ENCODE peak calls at places on chromosomes 4 and X, in six cellular contexts. A is ascending aorta; P is RWPE2; Q is CD8-positive, alpha-beta memory T cell; Z is AG04450; L is fibroblast of pulmonary artery. S is an unnamed sample.

GRCh38 chrX:9501362-9501761 is 36.5 kb downstream of the TBL1X start:
- DNase-seq in A (peak), P (no peak), Q (no peak), Z (no peak), L (no peak), S (no peak)

GRCh38 chr4:185534850-185535761 is at the start of gene PDLIM3:
- DNase-seq in A (peak), P (no peak), Q (no peak), Z (no peak), L (peak), S (no peak)

GRCh38 chr4:86019906-86020305 is 339.9 kb downstream of the MAPK10 start:
- DNase-seq in A (no peak), P (no peak), Q (no peak), Z (no peak), L (no peak), S (no peak)

GRCh38 chrX:28901637-28902036 is 314.4 kb downstream of the IL1RAPL1 start:
- DNase-seq in A (no peak), P (no peak), Q (no peak), Z (peak), L (peak), S (no peak)

GRCh38 chrX:107826286-107827136 is 845 bp downstream of the MID2 start:
- DNase-seq in A (peak), P (no peak), Q (peak), Z (no peak), L (peak), S (peak)

GRCh38 chr4:77854431-77855111 is 8.1 kb upstream of the MRPL1 start:
- DNase-seq in A (no peak), P (no peak), Q (no peak), Z (no peak), L (peak), S (no peak)

GRCh38 chr4:38621004-38621684 is 42.9 kb upstream of the KLF3 start:
- DNase-seq in A (no peak), P (no peak), Q (no peak), Z (peak), L (peak), S (no peak)

GRCh38 chr4:169005453-169006099 is 4.5 kb downstream of the CBR4 start:
- DNase-seq in A (no peak), P (no peak), Q (no peak), Z (no peak), L (peak), S (no peak)

GRCh38 chr4:183261953-183262775 is 57.9 kb downstream of the CLDN22 start:
- DNase-seq in A (peak), P (no peak), Q (peak), Z (peak), L (peak), S (peak)

GRCh38 chr4:180052629-180053028 is 2190.6 kb upstream of the TENM3 start:
- DNase-seq in A (no peak), P (no peak), Q (no peak), Z (no peak), L (no peak), S (no peak)

GRCh38 chr4:2302387-2303119 is 40.6 kb upstream of the MXD4 start:
- DNase-seq in A (no peak), P (no peak), Q (no peak), Z (no peak), L (no peak), S (no peak)

GRCh38 chr4:1767058-1767769 is 25.9 kb upstream of the FGFR3 start:
- DNase-seq in A (no peak), P (no peak), Q (no peak), Z (no peak), L (peak), S (peak)

GRCh38 chr4:112253382-112254000 is 21.9 kb downstream of the AP1AR start:
- DNase-seq in A (no peak), P (no peak), Q (no peak), Z (no peak), L (no peak), S (no peak)

GRCh38 chrX:129781134-129782014 is 1.6 kb downstream of the SASH3 start:
- DNase-seq in A (peak), P (no peak), Q (peak), Z (no peak), L (no peak), S (no peak)

GRCh38 chr4:147590249-147590920 is 26.8 kb upstream of the TMEM184C start:
- DNase-seq in A (peak), P (no peak), Q (no peak), Z (peak), L (peak), S (peak)

GRCh38 chrX:131729295-131729694 is 185.4 kb downstream of the OR13H1 start:
- DNase-seq in A (peak), P (no peak), Q (no peak), Z (no peak), L (no peak), S (no peak)

GRCh38 chr4:30860983-30861382 is 140.8 kb downstream of the PCDH7 start:
- DNase-seq in A (no peak), P (no peak), Q (no peak), Z (no peak), L (no peak), S (no peak)

GRCh38 chr4:187128971-187129370 is 405.3 kb upstream of the FAT1 start:
- DNase-seq in A (no peak), P (no peak), Q (no peak), Z (no peak), L (peak), S (no peak)

GRCh38 chrX:29071525-29071924 is 484.3 kb downstream of the IL1RAPL1 start:
- DNase-seq in A (no peak), P (no peak), Q (no peak), Z (no peak), L (no peak), S (no peak)

GRCh38 chr4:53895137-53895536 is 169.3 kb downstream of the CHIC2 start:
- DNase-seq in A (no peak), P (no peak), Q (no peak), Z (no peak), L (no peak), S (no peak)

GRCh38 chrX:129979207-129979920 is 3.1 kb upstream of the BCORL1 start:
- DNase-seq in A (no peak), P (no peak), Q (no peak), Z (no peak), L (no peak), S (no peak)

GRCh38 chrX:34299451-34299967 is 167.4 kb upstream of the FAM47A start:
- DNase-seq in A (no peak), P (no peak), Q (no peak), Z (no peak), L (peak), S (no peak)

GRCh38 chrX:108303682-108304081 is 134.5 kb downstream of the COL4A6 start:
- DNase-seq in A (no peak), P (no peak), Q (no peak), Z (no peak), L (no peak), S (no peak)

GRCh38 chrX:9267415-9267814 is 197.4 kb upstream of the TBL1X start:
- DNase-seq in A (no peak), P (no peak), Q (no peak), Z (no peak), L (no peak), S (no peak)

GRCh38 chr4:40621592-40622512 is 7.8 kb downstream of the RBM47 start:
- DNase-seq in A (peak), P (peak), Q (no peak), Z (peak), L (peak), S (peak)

GRCh38 chrX:18101087-18101486 is 119.6 kb downstream of the BEND2 start:
- DNase-seq in A (no peak), P (no peak), Q (no peak), Z (no peak), L (no peak), S (no peak)

GRCh38 chrX:150074175-150074574 is 135.9 kb upstream of the EOLA2 start:
- DNase-seq in A (no peak), P (no peak), Q (no peak), Z (no peak), L (peak), S (no peak)

GRCh38 chr4:18318682-18319410 is 297.3 kb upstream of the LCORL start:
- DNase-seq in A (no peak), P (no peak), Q (no peak), Z (no peak), L (peak), S (no peak)

GRCh38 chr4:105619193-105619931 is 66.9 kb downstream of the ARHGEF38 start:
- DNase-seq in A (no peak), P (no peak), Q (no peak), Z (no peak), L (peak), S (no peak)

GRCh38 chrX:40462797-40463196 is 118.0 kb upstream of the ATP6AP2 start:
- DNase-seq in A (no peak), P (no peak), Q (no peak), Z (no peak), L (no peak), S (no peak)

GRCh38 chr4:120557372-120557771 is 365.2 kb downstream of the PRDM5 start:
- DNase-seq in A (no peak), P (no peak), Q (no peak), Z (no peak), L (peak), S (no peak)

GRCh38 chr4:94304365-94304971 is 38.2 kb downstream of the HPGDS start:
- DNase-seq in A (no peak), P (no peak), Q (no peak), Z (no peak), L (peak), S (no peak)

GRCh38 chr4:88356771-88357170 is 21.9 kb upstream of the HERC6 start:
- DNase-seq in A (no peak), P (no peak), Q (no peak), Z (no peak), L (no peak), S (no peak)

GRCh38 chrX:150254909-150255308 is 108.2 kb upstream of the MAMLD1 start:
- DNase-seq in A (peak), P (no peak), Q (no peak), Z (no peak), L (no peak), S (no peak)

GRCh38 chrX:38754102-38754790 is 47.0 kb upstream of the MID1IP1 start:
- DNase-seq in A (no peak), P (no peak), Q (no peak), Z (peak), L (peak), S (peak)

GRCh38 chrX:34487364-34487763 is 169.7 kb downstream of the TMEM47 start:
- DNase-seq in A (no peak), P (no peak), Q (no peak), Z (no peak), L (peak), S (no peak)

GRCh38 chrX:119833905-119834304 is 18.9 kb downstream of the UPF3B start:
- DNase-seq in A (no peak), P (no peak), Q (no peak), Z (no peak), L (no peak), S (no peak)

GRCh38 chr4:8639777-8640720 is 47.5 kb downstream of the CPZ start:
- DNase-seq in A (no peak), P (peak), Q (no peak), Z (no peak), L (no peak), S (peak)

DNA sequence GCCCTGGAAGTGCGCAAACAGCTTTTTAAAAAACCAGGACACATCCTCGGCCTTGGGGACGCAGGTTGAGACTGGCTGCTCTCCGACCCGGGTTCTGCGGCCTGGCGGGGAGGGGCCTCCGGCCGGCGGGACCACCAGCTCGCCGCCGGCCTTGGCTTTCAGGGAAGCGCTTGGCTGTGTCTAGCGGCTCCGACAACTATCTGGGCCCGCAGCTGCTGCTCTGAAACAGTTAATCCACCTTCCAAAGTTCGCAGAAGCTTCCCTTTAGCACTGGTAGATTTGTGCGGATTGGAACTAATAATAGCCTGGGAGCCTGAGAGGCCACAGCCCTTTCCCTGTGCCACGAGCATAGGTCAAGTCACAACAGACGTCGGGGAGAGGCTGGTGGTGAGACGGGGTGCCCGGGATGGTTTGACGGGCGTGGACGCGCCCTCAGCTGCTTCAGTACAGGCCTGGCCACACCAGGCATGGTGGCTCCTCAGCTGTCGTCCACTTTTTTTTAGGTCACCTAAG is 1.2 kb upstream of the SEL1L3 start:
- DNase-seq in A (no peak), P (no peak), Q (no peak), Z (no peak), L (no peak), S (no peak)
- H3K4me3 ChIP-seq in A (no peak), P (no peak), Q (no peak), Z (no peak), L (peak), S (no peak)

GRCh38 chrX:370244-370962 is 16.3 kb downstream of the PPP2R3B start:
- DNase-seq in A (no peak), P (no peak), Q (no peak), Z (no peak), L (no peak), S (no peak)

GRCh38 chrX:372856-373640 is 13.7 kb downstream of the PPP2R3B start:
- DNase-seq in A (no peak), P (no peak), Q (no peak), Z (peak), L (peak), S (no peak)

GRCh38 chrX:373641-374471 is 12.9 kb downstream of the PPP2R3B start:
- DNase-seq in A (no peak), P (peak), Q (no peak), Z (no peak), L (peak), S (no peak)

GRCh38 chrX:370963-371745 is 15.6 kb downstream of the PPP2R3B start:
- DNase-seq in A (no peak), P (no peak), Q (no peak), Z (no peak), L (no peak), S (no peak)

DNA sequence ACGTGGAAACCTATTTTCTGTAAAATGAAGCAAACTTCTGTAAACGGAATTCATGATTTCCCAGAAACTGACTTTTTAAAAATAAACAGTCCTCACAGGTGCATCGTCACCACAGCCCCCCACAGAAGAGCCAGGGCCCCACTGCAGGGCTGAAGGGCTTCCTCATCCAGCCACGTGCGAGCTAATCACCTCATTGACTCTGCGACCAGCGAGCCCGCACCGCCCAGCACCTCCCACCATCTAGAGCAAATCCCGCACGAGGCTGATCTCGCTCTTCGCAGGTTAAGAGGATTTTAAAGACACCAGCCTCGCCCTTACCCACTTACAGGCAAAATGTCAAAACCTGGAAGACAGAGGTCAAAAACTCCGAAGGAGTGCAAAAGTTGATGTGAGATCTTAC is 14.8 kb downstream of the PPP2R3B start:
- DNase-seq in A (no peak), P (no peak), Q (no peak), Z (no peak), L (no peak), S (no peak)
- H3K4me3 ChIP-seq in A (no peak), P (no peak), Q (no peak), Z (no peak), L (no peak), S (no peak)

GRCh38 chrX:57595381-57595811 is 3.6 kb downstream of the ZXDB start:
- DNase-seq in A (no peak), P (no peak), Q (no peak), Z (peak), L (peak), S (no peak)

GRCh38 chrX:57596109-57596870 is 4.5 kb downstream of the ZXDB start:
- DNase-seq in A (no peak), P (no peak), Q (no peak), Z (no peak), L (no peak), S (peak)
- H3K4me3 ChIP-seq in A (peak), P (peak), Q (no peak), Z (peak), L (peak), S (peak)

DNA sequence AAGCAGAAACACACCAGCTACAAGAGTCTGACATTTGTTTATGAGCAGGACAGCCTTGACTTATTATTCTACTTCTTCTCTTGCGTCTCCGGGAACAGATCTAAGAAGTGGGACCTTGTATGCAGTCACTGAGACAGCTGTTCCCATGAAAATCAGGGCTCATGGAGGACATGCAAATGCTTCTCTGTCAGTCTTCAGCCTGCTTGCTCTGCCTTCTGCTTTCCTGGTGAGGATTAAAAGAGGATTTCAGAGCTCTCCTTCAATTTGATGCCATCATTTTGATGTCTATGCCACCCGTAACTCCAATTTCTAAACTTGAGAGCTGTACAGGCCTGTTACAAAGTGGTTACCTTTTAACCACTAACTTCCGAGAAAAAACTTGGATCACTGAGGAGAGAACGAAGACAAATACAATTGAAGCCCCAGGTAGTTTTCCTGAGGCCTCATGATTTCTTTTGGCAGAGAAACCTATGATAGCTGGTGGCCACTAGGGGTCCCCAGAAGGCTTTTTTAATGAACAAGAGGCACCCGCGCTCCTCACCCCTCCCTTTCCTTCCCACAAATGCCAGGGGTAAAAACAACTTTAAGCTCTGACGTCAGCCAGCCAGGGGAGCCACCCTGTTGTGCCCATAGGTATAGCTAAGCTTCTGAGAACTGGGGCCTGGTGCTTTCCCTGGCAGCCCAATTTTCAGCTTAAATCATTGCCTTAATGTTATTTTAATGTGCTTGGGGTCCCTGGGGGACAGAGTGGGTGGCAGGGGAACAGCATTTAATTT is 97.0 kb downstream of the DDIT4L start:
- DNase-seq in A (peak), P (peak), Q (peak), Z (peak), L (peak), S (peak)
- H3K4me3 ChIP-seq in A (no peak), P (no peak), Q (no peak), Z (no peak), L (no peak), S (no peak)

DNA sequence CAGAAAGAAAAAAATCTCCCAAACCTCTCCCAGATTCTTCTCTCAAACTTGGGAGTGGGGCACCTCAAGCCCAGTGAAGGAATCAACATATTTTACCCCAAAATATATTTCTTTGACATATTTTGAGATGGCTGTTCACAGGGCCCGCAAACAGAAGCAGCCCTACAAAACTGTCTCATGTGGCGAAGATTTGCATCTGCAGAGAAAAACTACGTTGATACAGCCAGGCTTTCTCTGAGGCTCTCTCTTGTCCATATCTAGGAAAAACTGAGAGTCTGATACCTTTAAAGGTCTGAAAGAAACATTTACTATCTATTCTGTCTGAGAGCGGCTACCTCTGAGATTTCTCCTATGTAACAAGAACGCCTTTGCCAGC is 23.3 kb upstream of the TMSB4X start:
- DNase-seq in A (no peak), P (no peak), Q (no peak), Z (no peak), L (no peak), S (no peak)
- H3K4me3 ChIP-seq in A (no peak), P (no peak), Q (peak), Z (no peak), L (no peak), S (no peak)

GRCh38 chrX:54182194-54182863 is 725 bp downstream of the FAM120C start:
- DNase-seq in A (peak), P (peak), Q (peak), Z (no peak), L (peak), S (peak)

GRCh38 chrX:54181196-54181953 is 1.7 kb downstream of the FAM120C start:
- DNase-seq in A (no peak), P (no peak), Q (no peak), Z (no peak), L (peak), S (no peak)

GRCh38 chrX:54178100-54178940 is 4.7 kb downstream of the FAM120C start:
- DNase-seq in A (no peak), P (no peak), Q (no peak), Z (peak), L (peak), S (no peak)

GRCh38 chrX:54182864-54183613 is at the start of gene FAM120C:
- DNase-seq in A (peak), P (peak), Q (peak), Z (peak), L (peak), S (peak)

GRCh38 chrX:54180403-54180802 is 2.7 kb downstream of the FAM120C start:
- DNase-seq in A (no peak), P (no peak), Q (no peak), Z (no peak), L (peak), S (no peak)
- H3K4me3 ChIP-seq in A (no peak), P (peak), Q (no peak), Z (peak), L (peak), S (peak)

S was measured in HAP-1.